ENCODE peak calls at places on chromosomes 2 and 18, in six cellular contexts. One of them, this sample, is unnamed.

GRCh38 chr2:7281348-7281747 is 364.1 kb downstream of the RNF144A start:
- DNase-seq in fibroblast of lung: no peak
- DNase-seq in stomach: no peak
- DNase-seq in left lung: no peak
- DNase-seq in IMR-90: no peak
- DNase-seq in upper lobe of right lung: no peak
- DNase-seq in this sample: no peak

GRCh38 chr2:43840961-43841360 is 2.2 kb downstream of the ABCG8 start:
- DNase-seq in fibroblast of lung: no peak
- DNase-seq in stomach: no peak
- DNase-seq in left lung: no peak
- DNase-seq in IMR-90: no peak
- DNase-seq in upper lobe of right lung: no peak
- DNase-seq in this sample: peak

GRCh38 chr2:238106339-238106697 is 6.2 kb downstream of the ESPNL start:
- DNase-seq in fibroblast of lung: no peak
- DNase-seq in stomach: no peak
- DNase-seq in left lung: peak
- DNase-seq in IMR-90: no peak
- DNase-seq in upper lobe of right lung: no peak
- DNase-seq in this sample: no peak

GRCh38 chr2:129482626-129483025 is 496.8 kb upstream of the RAB6C start:
- DNase-seq in fibroblast of lung: no peak
- DNase-seq in stomach: no peak
- DNase-seq in left lung: no peak
- DNase-seq in IMR-90: no peak
- DNase-seq in upper lobe of right lung: no peak
- DNase-seq in this sample: no peak

GRCh38 chr18:36693931-36694661 is 134.7 kb downstream of the TPGS2 start:
- DNase-seq in fibroblast of lung: peak
- DNase-seq in stomach: no peak
- DNase-seq in left lung: no peak
- DNase-seq in IMR-90: peak
- DNase-seq in upper lobe of right lung: no peak
- DNase-seq in this sample: peak

GRCh38 chr2:113857454-113857853 is 32.4 kb upstream of the ACTR3 start:
- DNase-seq in fibroblast of lung: no peak
- DNase-seq in stomach: no peak
- DNase-seq in left lung: no peak
- DNase-seq in IMR-90: no peak
- DNase-seq in upper lobe of right lung: no peak
- DNase-seq in this sample: no peak

GRCh38 chr2:113203901-113204519 is 30.2 kb downstream of the PSD4 start:
- DNase-seq in fibroblast of lung: peak
- DNase-seq in stomach: peak
- DNase-seq in left lung: no peak
- DNase-seq in IMR-90: peak
- DNase-seq in upper lobe of right lung: peak
- DNase-seq in this sample: peak

GRCh38 chr18:49161627-49162026 is 210.9 kb upstream of the SMAD7 start:
- DNase-seq in fibroblast of lung: peak
- DNase-seq in stomach: no peak
- DNase-seq in left lung: no peak
- DNase-seq in IMR-90: peak
- DNase-seq in upper lobe of right lung: no peak
- DNase-seq in this sample: peak

GRCh38 chr2:26522325-26523120 is 44.6 kb upstream of the OTOF start:
- DNase-seq in fibroblast of lung: no peak
- DNase-seq in stomach: no peak
- DNase-seq in left lung: no peak
- DNase-seq in IMR-90: no peak
- DNase-seq in upper lobe of right lung: peak
- DNase-seq in this sample: no peak

GRCh38 chr18:11268691-11269686 is 119.6 kb upstream of the PIEZO2 start:
- DNase-seq in fibroblast of lung: no peak
- DNase-seq in stomach: no peak
- DNase-seq in left lung: no peak
- DNase-seq in IMR-90: peak
- DNase-seq in upper lobe of right lung: no peak
- DNase-seq in this sample: peak

GRCh38 chr2:239871481-239872435 is 153.4 kb downstream of the NDUFA10 start:
- DNase-seq in fibroblast of lung: no peak
- DNase-seq in stomach: peak
- DNase-seq in left lung: no peak
- DNase-seq in IMR-90: no peak
- DNase-seq in upper lobe of right lung: peak
- DNase-seq in this sample: no peak

GRCh38 chr2:81692566-81692965 is 1388.0 kb upstream of the LRRTM1 start:
- DNase-seq in fibroblast of lung: no peak
- DNase-seq in stomach: no peak
- DNase-seq in left lung: no peak
- DNase-seq in IMR-90: no peak
- DNase-seq in upper lobe of right lung: no peak
- DNase-seq in this sample: no peak

GRCh38 chr2:219230201-219230540 is 565 bp downstream of the ANKZF1 start:
- DNase-seq in fibroblast of lung: peak
- DNase-seq in stomach: peak
- DNase-seq in left lung: peak
- DNase-seq in IMR-90: peak
- DNase-seq in upper lobe of right lung: peak
- DNase-seq in this sample: peak

GRCh38 chr2:157192445-157193423 is 64.8 kb upstream of the GALNT5 start:
- DNase-seq in fibroblast of lung: no peak
- DNase-seq in stomach: no peak
- DNase-seq in left lung: no peak
- DNase-seq in IMR-90: no peak
- DNase-seq in upper lobe of right lung: no peak
- DNase-seq in this sample: no peak

GRCh38 chr2:216807861-216808272 is 52.0 kb downstream of the TNP1 start:
- DNase-seq in fibroblast of lung: peak
- DNase-seq in stomach: peak
- DNase-seq in left lung: no peak
- DNase-seq in IMR-90: peak
- DNase-seq in upper lobe of right lung: no peak
- DNase-seq in this sample: no peak

GRCh38 chr2:113124181-113124961 is 3.0 kb upstream of the IL1RN start:
- DNase-seq in fibroblast of lung: peak
- DNase-seq in stomach: no peak
- DNase-seq in left lung: no peak
- DNase-seq in IMR-90: peak
- DNase-seq in upper lobe of right lung: no peak
- DNase-seq in this sample: peak

GRCh38 chr2:217993817-217994459 is 8.9 kb downstream of the TNS1 start:
- DNase-seq in fibroblast of lung: peak
- DNase-seq in stomach: peak
- DNase-seq in left lung: peak
- DNase-seq in IMR-90: peak
- DNase-seq in upper lobe of right lung: peak
- DNase-seq in this sample: peak

GRCh38 chr18:31091350-31091749 is 10.9 kb downstream of the DSC2 start:
- DNase-seq in fibroblast of lung: no peak
- DNase-seq in stomach: no peak
- DNase-seq in left lung: no peak
- DNase-seq in IMR-90: no peak
- DNase-seq in upper lobe of right lung: no peak
- DNase-seq in this sample: no peak

GRCh38 chr2:71892896-71893295 is 254.8 kb downstream of the CYP26B1 start:
- DNase-seq in fibroblast of lung: no peak
- DNase-seq in stomach: no peak
- DNase-seq in left lung: no peak
- DNase-seq in IMR-90: no peak
- DNase-seq in upper lobe of right lung: no peak
- DNase-seq in this sample: no peak

DNA sequence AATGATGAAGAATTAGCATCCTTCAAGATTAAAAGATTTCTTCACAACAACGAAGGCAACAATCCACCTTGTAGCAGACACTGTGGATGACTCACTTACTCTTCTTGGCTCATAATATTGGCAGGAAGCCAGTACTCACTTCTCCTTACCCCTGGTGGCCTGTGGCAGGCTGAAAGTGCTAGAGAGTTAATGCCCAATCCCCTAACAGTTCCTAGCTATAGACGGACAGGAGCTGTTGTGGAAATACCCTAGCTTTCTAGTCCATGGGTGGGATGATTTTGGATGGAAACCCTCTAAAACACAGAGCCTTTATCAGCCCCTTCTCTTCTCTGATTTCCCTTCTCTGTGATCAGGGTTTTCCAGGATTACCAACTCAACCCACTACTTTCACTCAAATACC is 128.6 kb upstream of the NYAP2 start:
- DNase-seq in fibroblast of lung: peak
- DNase-seq in stomach: no peak
- DNase-seq in left lung: no peak
- DNase-seq in IMR-90: peak
- DNase-seq in upper lobe of right lung: no peak
- DNase-seq in this sample: peak
- TF ChIP-seq CTCF in fibroblast of lung: no peak
- TF ChIP-seq CTCF in stomach: no peak
- TF ChIP-seq CTCF in left lung: no peak
- TF ChIP-seq CTCF in IMR-90: no peak
- TF ChIP-seq CTCF in upper lobe of right lung: no peak
- TF ChIP-seq CTCF in this sample: no peak

GRCh38 chr18:61608306-61608705 is 275.1 kb downstream of the CDH20 start:
- DNase-seq in fibroblast of lung: peak
- DNase-seq in stomach: no peak
- DNase-seq in left lung: no peak
- DNase-seq in IMR-90: peak
- DNase-seq in upper lobe of right lung: no peak
- DNase-seq in this sample: no peak

GRCh38 chr18:61606068-61606660 is 272.9 kb downstream of the CDH20 start:
- DNase-seq in fibroblast of lung: peak
- DNase-seq in stomach: no peak
- DNase-seq in left lung: no peak
- DNase-seq in IMR-90: peak
- DNase-seq in upper lobe of right lung: no peak
- DNase-seq in this sample: no peak

GRCh38 chr18:61609131-61609530 is 275.9 kb downstream of the CDH20 start:
- DNase-seq in fibroblast of lung: no peak
- DNase-seq in stomach: no peak
- DNase-seq in left lung: no peak
- DNase-seq in IMR-90: peak
- DNase-seq in upper lobe of right lung: no peak
- DNase-seq in this sample: no peak

GRCh38 chr18:61605376-61606067 is 272.3 kb downstream of the CDH20 start:
- DNase-seq in fibroblast of lung: no peak
- DNase-seq in stomach: no peak
- DNase-seq in left lung: no peak
- DNase-seq in IMR-90: no peak
- DNase-seq in upper lobe of right lung: no peak
- DNase-seq in this sample: no peak

GRCh38 chr18:61606759-61607158 is 273.5 kb downstream of the CDH20 start:
- DNase-seq in fibroblast of lung: peak
- DNase-seq in stomach: peak
- DNase-seq in left lung: no peak
- DNase-seq in IMR-90: peak
- DNase-seq in upper lobe of right lung: peak
- DNase-seq in this sample: peak
- H3K4me3 ChIP-seq in fibroblast of lung: peak
- H3K4me3 ChIP-seq in stomach: peak
- H3K4me3 ChIP-seq in left lung: no peak
- H3K4me3 ChIP-seq in IMR-90: peak
- H3K4me3 ChIP-seq in upper lobe of right lung: peak
- H3K4me3 ChIP-seq in this sample: peak

GRCh38 chr2:127157651-127158460 is 50.9 kb upstream of the BIN1 start:
- DNase-seq in fibroblast of lung: no peak
- DNase-seq in stomach: peak
- DNase-seq in left lung: peak
- DNase-seq in IMR-90: no peak
- DNase-seq in upper lobe of right lung: no peak
- DNase-seq in this sample: peak

GRCh38 chr2:127155901-127156300 is 48.9 kb upstream of the BIN1 start:
- DNase-seq in fibroblast of lung: peak
- DNase-seq in stomach: no peak
- DNase-seq in left lung: no peak
- DNase-seq in IMR-90: peak
- DNase-seq in upper lobe of right lung: no peak
- DNase-seq in this sample: peak

GRCh38 chr2:127154985-127155650 is 48.2 kb upstream of the BIN1 start:
- DNase-seq in fibroblast of lung: peak
- DNase-seq in stomach: no peak
- DNase-seq in left lung: no peak
- DNase-seq in IMR-90: peak
- DNase-seq in upper lobe of right lung: no peak
- DNase-seq in this sample: peak

GRCh38 chr2:127158614-127159290 is 51.8 kb upstream of the BIN1 start:
- DNase-seq in fibroblast of lung: no peak
- DNase-seq in stomach: peak
- DNase-seq in left lung: peak
- DNase-seq in IMR-90: no peak
- DNase-seq in upper lobe of right lung: no peak
- DNase-seq in this sample: no peak

DNA sequence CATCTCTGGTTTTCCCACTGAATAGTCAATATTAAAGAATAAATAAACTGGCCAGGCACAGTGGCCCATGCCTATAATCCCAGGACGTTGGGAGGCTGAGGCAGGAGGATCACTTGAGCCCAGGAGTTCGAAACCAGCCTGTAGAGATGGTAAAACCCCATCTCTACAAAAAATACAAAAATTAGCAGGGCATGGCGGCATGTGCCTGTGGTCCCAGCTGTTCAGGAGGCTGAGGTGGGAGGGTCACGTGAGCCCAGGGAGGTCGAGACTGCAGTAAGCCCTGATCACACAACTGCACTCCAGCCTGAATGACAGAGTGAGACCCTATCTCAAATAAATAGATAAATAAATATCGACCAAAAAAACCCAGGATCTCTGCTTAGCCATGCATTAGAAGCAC is 50.2 kb upstream of the BIN1 start:
- DNase-seq in fibroblast of lung: no peak
- DNase-seq in stomach: no peak
- DNase-seq in left lung: no peak
- DNase-seq in IMR-90: no peak
- DNase-seq in upper lobe of right lung: no peak
- DNase-seq in this sample: no peak
- TF ChIP-seq CTCF in fibroblast of lung: no peak
- TF ChIP-seq CTCF in stomach: no peak
- TF ChIP-seq CTCF in left lung: no peak
- TF ChIP-seq CTCF in IMR-90: no peak
- TF ChIP-seq CTCF in upper lobe of right lung: no peak
- TF ChIP-seq CTCF in this sample: no peak

GRCh38 chr2:42053791-42054656 is 6.2 kb downstream of the PKDCC start:
- DNase-seq in fibroblast of lung: peak
- DNase-seq in stomach: no peak
- DNase-seq in left lung: no peak
- DNase-seq in IMR-90: no peak
- DNase-seq in upper lobe of right lung: no peak
- DNase-seq in this sample: no peak

GRCh38 chr2:42054657-42055430 is 7.0 kb downstream of the PKDCC start:
- DNase-seq in fibroblast of lung: no peak
- DNase-seq in stomach: peak
- DNase-seq in left lung: no peak
- DNase-seq in IMR-90: no peak
- DNase-seq in upper lobe of right lung: no peak
- DNase-seq in this sample: no peak

GRCh38 chr2:42052702-42053481 is 5.1 kb downstream of the PKDCC start:
- DNase-seq in fibroblast of lung: peak
- DNase-seq in stomach: no peak
- DNase-seq in left lung: no peak
- DNase-seq in IMR-90: peak
- DNase-seq in upper lobe of right lung: no peak
- DNase-seq in this sample: no peak

GRCh38 chr2:42051168-42052125 is 3.6 kb downstream of the PKDCC start:
- DNase-seq in fibroblast of lung: no peak
- DNase-seq in stomach: no peak
- DNase-seq in left lung: no peak
- DNase-seq in IMR-90: no peak
- DNase-seq in upper lobe of right lung: no peak
- DNase-seq in this sample: no peak

GRCh38 chr2:42053482-42053790 is 5.6 kb downstream of the PKDCC start:
- DNase-seq in fibroblast of lung: no peak
- DNase-seq in stomach: no peak
- DNase-seq in left lung: no peak
- DNase-seq in IMR-90: no peak
- DNase-seq in upper lobe of right lung: no peak
- DNase-seq in this sample: no peak
- H3K4me3 ChIP-seq in fibroblast of lung: no peak
- H3K4me3 ChIP-seq in stomach: peak
- H3K4me3 ChIP-seq in left lung: no peak
- H3K4me3 ChIP-seq in IMR-90: no peak
- H3K4me3 ChIP-seq in upper lobe of right lung: no peak
- H3K4me3 ChIP-seq in this sample: no peak

This sample was measured in foreskin fibroblast.